ENCODE peak calls at places on chromosomes 12 and 14, in five cellular contexts. D is Kasumi-1, U is fibroblast of the conjunctiva, A is NCI-H1436, G is nucleus accumbens. Y is an unnamed sample.

GRCh38 chr12:107570721-107571120 is 114.9 kb upstream of the PWP1 start:
- DNase-seq in D (no peak), U (peak), A (no peak), G (no peak), Y (no peak)

GRCh38 chr14:104658325-104658712 is 31.1 kb upstream of the INF2 start:
- DNase-seq in D (no peak), U (no peak), A (no peak), G (no peak), Y (no peak)

GRCh38 chr12:47841910-47842309 is 22.2 kb upstream of the HDAC7 start:
- DNase-seq in D (no peak), U (no peak), A (no peak), G (no peak), Y (no peak)

GRCh38 chr14:96803958-96804357 is 6.8 kb downstream of the VRK1 start:
- DNase-seq in D (no peak), U (no peak), A (no peak), G (no peak), Y (no peak)

GRCh38 chr12:122201381-122201780 is 2.1 kb upstream of the B3GNT4 start:
- DNase-seq in D (no peak), U (no peak), A (no peak), G (no peak), Y (no peak)

GRCh38 chr12:99390707-99391106 is 256.8 kb upstream of the GARIN6 start:
- DNase-seq in D (no peak), U (no peak), A (no peak), G (no peak), Y (peak)

GRCh38 chr14:54627718-54628345 is 60.9 kb downstream of the SAMD4A start:
- DNase-seq in D (peak), U (peak), A (no peak), G (peak), Y (no peak)

GRCh38 chr14:72532686-72533454 is 361.0 kb downstream of the DPF3 start:
- DNase-seq in D (no peak), U (no peak), A (no peak), G (no peak), Y (no peak)

GRCh38 chr12:109963743-109964429 is 32.3 kb downstream of the GIT2 start:
- DNase-seq in D (no peak), U (peak), A (no peak), G (no peak), Y (no peak)

GRCh38 chr14:103216399-103216798 is 93.1 kb downstream of the TNFAIP2 start:
- DNase-seq in D (no peak), U (no peak), A (no peak), G (no peak), Y (no peak)

GRCh38 chr12:132812631-132813305 is 15.9 kb downstream of the GOLGA3 start:
- DNase-seq in D (no peak), U (no peak), A (no peak), G (no peak), Y (no peak)

GRCh38 chr14:59425322-59425945 is 39.7 kb downstream of the GPR135 start:
- DNase-seq in D (peak), U (peak), A (no peak), G (no peak), Y (no peak)

GRCh38 chr14:54625158-54625557 is 58.2 kb downstream of the SAMD4A start:
- DNase-seq in D (no peak), U (no peak), A (no peak), G (no peak), Y (no peak)

GRCh38 chr14:95318399-95318834 is 1.3 kb downstream of the CLMN start:
- DNase-seq in D (no peak), U (no peak), A (no peak), G (no peak), Y (no peak)

GRCh38 chr12:76375939-76376338 is 27.7 kb upstream of the BBS10 start:
- DNase-seq in D (no peak), U (no peak), A (no peak), G (no peak), Y (no peak)

Y was measured in Karpas-422.